ENCODE peak calls at places on chromosomes 4 and X, in ten cellular contexts. O is activated CD4-positive, alpha-beta T cell treated with anti-CD3 and anti-CD28 coated beads for 24 hours; Y is activated naive CD8-positive, alpha-beta T cell treated with anti-CD3 and anti-CD28 coated beads, Interleukin-2, amount 50 U/mL, for 24 hours; P is effector memory CD4-positive, alpha-beta T cell; I is cerebellar cortex; D is lung; X is G401; Q is GM19239; N is retinal pigment epithelial cell; F is Kasumi-1. K is an unnamed sample.

GRCh38 chr4:27701563-27701962 is 840.9 kb downstream of the STIM2 start:
- DNase-seq in O (no peak), Y (no peak), P (no peak), I (no peak), D (no peak), X (no peak), Q (no peak), N (no peak), F (no peak), K (no peak)

GRCh38 chrX:27336466-27337091 is 126.6 kb downstream of the PPP4R3C start:
- DNase-seq in O (peak), Y (peak), P (no peak), I (peak), D (peak), X (peak), Q (no peak), N (no peak), F (peak), K (peak)

GRCh38 chr4:2257361-2258001 is 4.4 kb downstream of the MXD4 start:
- DNase-seq in O (no peak), Y (no peak), P (no peak), I (peak), D (peak), X (peak), Q (no peak), N (no peak), F (no peak), K (peak)

GRCh38 chrX:136822337-136823095 is 41.8 kb upstream of the ARHGEF6 start:
- DNase-seq in O (no peak), Y (no peak), P (no peak), I (no peak), D (no peak), X (no peak), Q (no peak), N (no peak), F (no peak), K (no peak)

GRCh38 chr4:7811536-7812190 is 128.0 kb downstream of the AFAP1 start:
- DNase-seq in O (no peak), Y (no peak), P (no peak), I (no peak), D (peak), X (no peak), Q (no peak), N (no peak), F (no peak), K (peak)

GRCh38 chrX:10548681-10549080 is 71.7 kb downstream of the MID1 start:
- DNase-seq in O (no peak), Y (no peak), P (no peak), I (no peak), D (no peak), X (no peak), Q (no peak), N (no peak), F (no peak), K (no peak)

GRCh38 chr4:169530048-169530447 is 82.3 kb downstream of the NEK1 start:
- DNase-seq in O (no peak), Y (no peak), P (no peak), I (no peak), D (no peak), X (no peak), Q (no peak), N (no peak), F (no peak), K (no peak)

GRCh38 chr4:25030283-25031076 is at the start of gene LGI2:
- DNase-seq in O (no peak), Y (no peak), P (no peak), I (no peak), D (no peak), X (no peak), Q (no peak), N (no peak), F (no peak), K (peak)

GRCh38 chr4:41644288-41644914 is 104.1 kb downstream of the PHOX2B start:
- DNase-seq in O (peak), Y (peak), P (no peak), I (peak), D (peak), X (peak), Q (no peak), N (no peak), F (no peak), K (peak)

GRCh38 chr4:156594619-156595018 is 377.0 kb downstream of the PDGFC start:
- DNase-seq in O (no peak), Y (no peak), P (no peak), I (peak), D (no peak), X (peak), Q (no peak), N (no peak), F (no peak), K (peak)

GRCh38 chr4:128776794-128777216 is 32.7 kb upstream of the JADE1 start:
- DNase-seq in O (no peak), Y (no peak), P (no peak), I (no peak), D (peak), X (no peak), Q (no peak), N (peak), F (no peak), K (peak)

GRCh38 chr4:41525129-41525528 is 12.8 kb upstream of the LIMCH1 start:
- DNase-seq in O (no peak), Y (no peak), P (no peak), I (no peak), D (no peak), X (no peak), Q (no peak), N (peak), F (no peak), K (no peak)

GRCh38 chrX:136183175-136183574 is 35.8 kb downstream of the FHL1 start:
- DNase-seq in O (no peak), Y (no peak), P (no peak), I (no peak), D (no peak), X (no peak), Q (no peak), N (no peak), F (no peak), K (no peak)

GRCh38 chr4:156968479-156968984 is 3.1 kb downstream of the PDGFC start:
- DNase-seq in O (no peak), Y (peak), P (no peak), I (peak), D (peak), X (peak), Q (no peak), N (peak), F (peak), K (peak)

GRCh38 chrX:2572740-2573139 is 72.0 kb upstream of the DHRSX start:
- DNase-seq in O (no peak), Y (no peak), P (no peak), I (no peak), D (no peak), X (no peak), Q (no peak), N (no peak), F (no peak), K (no peak)

GRCh38 chr4:28918871-28919270 is 1801.3 kb upstream of the PCDH7 start:
- DNase-seq in O (no peak), Y (no peak), P (no peak), I (no peak), D (no peak), X (no peak), Q (no peak), N (no peak), F (no peak), K (no peak)

GRCh38 chr4:38230821-38231583 is 270.8 kb downstream of the PTTG2 start:
- DNase-seq in O (no peak), Y (no peak), P (no peak), I (no peak), D (no peak), X (no peak), Q (no peak), N (no peak), F (no peak), K (no peak)

GRCh38 chrX:334331-334891 is 15.8 kb upstream of the GTPBP6 start:
- DNase-seq in O (no peak), Y (no peak), P (no peak), I (no peak), D (no peak), X (no peak), Q (no peak), N (no peak), F (no peak), K (peak)

GRCh38 chr4:73701116-73701515 is 39.3 kb upstream of the CXCL8 start:
- DNase-seq in O (no peak), Y (no peak), P (no peak), I (no peak), D (no peak), X (no peak), Q (no peak), N (no peak), F (no peak), K (no peak)

GRCh38 chr4:53431052-53431451 is 53.6 kb downstream of the FIP1L1 start:
- DNase-seq in O (no peak), Y (no peak), P (no peak), I (no peak), D (no peak), X (no peak), Q (no peak), N (no peak), F (no peak), K (no peak)

GRCh38 chrX:104098151-104098808 is 14.0 kb upstream of the ZCCHC18 start:
- DNase-seq in O (peak), Y (peak), P (peak), I (peak), D (no peak), X (peak), Q (no peak), N (peak), F (peak), K (peak)

GRCh38 chrX:50081282-50081955 is 119.4 kb downstream of the AKAP4 start:
- DNase-seq in O (no peak), Y (no peak), P (no peak), I (peak), D (peak), X (peak), Q (no peak), N (no peak), F (peak), K (peak)

GRCh38 chrX:122565952-122566351 is 618.1 kb upstream of the GRIA3 start:
- DNase-seq in O (no peak), Y (no peak), P (no peak), I (no peak), D (no peak), X (no peak), Q (no peak), N (peak), F (no peak), K (no peak)

GRCh38 chr4:138859249-138859648 is 156.3 kb upstream of the NOCT start:
- DNase-seq in O (no peak), Y (no peak), P (no peak), I (no peak), D (no peak), X (no peak), Q (no peak), N (peak), F (no peak), K (no peak)

GRCh38 chr4:175542787-175543186 is 269.3 kb downstream of the GPM6A start:
- DNase-seq in O (no peak), Y (no peak), P (no peak), I (peak), D (no peak), X (peak), Q (no peak), N (no peak), F (no peak), K (no peak)

GRCh38 chrX:101550825-101551767 is 749 bp downstream of the ARMCX1 start:
- DNase-seq in O (no peak), Y (peak), P (no peak), I (peak), D (peak), X (peak), Q (no peak), N (no peak), F (peak), K (peak)

GRCh38 chr4:152667781-152668180 is 12.0 kb downstream of the TMEM154 start:
- DNase-seq in O (no peak), Y (no peak), P (no peak), I (no peak), D (no peak), X (no peak), Q (no peak), N (no peak), F (no peak), K (no peak)

GRCh38 chr4:72340803-72341431 is 228.1 kb downstream of the ADAMTS3 start:
- DNase-seq in O (no peak), Y (no peak), P (no peak), I (no peak), D (no peak), X (no peak), Q (no peak), N (peak), F (peak), K (no peak)

GRCh38 chr4:99808260-99808857 is 8.3 kb upstream of the DAPP1 start:
- DNase-seq in O (peak), Y (peak), P (peak), I (peak), D (peak), X (peak), Q (peak), N (no peak), F (peak), K (peak)

GRCh38 chr4:104896623-104897296 is 249.9 kb upstream of the TET2 start:
- DNase-seq in O (no peak), Y (no peak), P (no peak), I (no peak), D (no peak), X (no peak), Q (no peak), N (peak), F (no peak), K (no peak)

GRCh38 chr4:183335369-183335940 is 13.2 kb upstream of the CLDN24 start:
- DNase-seq in O (no peak), Y (no peak), P (no peak), I (no peak), D (no peak), X (no peak), Q (no peak), N (peak), F (peak), K (no peak)

K was measured in right cardiac atrium.